ENCODE peak calls at places on chromosomes 3 and 15, in seven cellular contexts. W, K, I, J, C, E and F are unnamed samples. For H3K4me1, the result is how much of the 10 kb centered on the place peaks cover.

GRCh38 chr3:196813903-196814302 is 53.8 kb upstream of the SENP5 start:
- DNase-seq in J (no peak), W (peak), E (no peak), I (no peak), C (no peak), K (peak), F (no peak)

GRCh38 chr15:98815207-98815606 is 166.9 kb downstream of the IGF1R start:
- DNase-seq in W (no peak), K (no peak), E (no peak), J (no peak), I (no peak), C (no peak), F (no peak)

GRCh38 chr3:146895026-146895749 is 290.0 kb upstream of the PLSCR5 start:
- DNase-seq in I (no peak), K (peak), W (peak), E (no peak), J (no peak), C (no peak), F (no peak)

GRCh38 chr3:187062526-187063177 is 76.6 kb downstream of the RPL39L start:
- DNase-seq in E (no peak), C (no peak), K (peak), W (peak), J (no peak), I (no peak), F (no peak)

GRCh38 chr3:41583014-41583413 is 378.9 kb downstream of the ULK4 start:
- DNase-seq in K (no peak), J (no peak), W (no peak), E (no peak), I (no peak), C (no peak), F (no peak)

GRCh38 chr3:13025090-13025489 is 48.1 kb downstream of the IQSEC1 start:
- DNase-seq in K (peak), W (peak), J (peak), C (no peak), I (no peak), E (peak), F (no peak)

GRCh38 chr3:30510596-30510995 is 95.8 kb upstream of the TGFBR2 start:
- DNase-seq in E (no peak), W (peak), J (no peak), K (peak), I (no peak), C (no peak), F (no peak)

GRCh38 chr3:2937578-2937977 is 172.6 kb downstream of the IL5RA start:
- DNase-seq in E (no peak), K (no peak), W (no peak), C (no peak), I (no peak), J (no peak), F (no peak)

GRCh38 chr3:157129782-157130137 is 30.2 kb downstream of the CCNL1 start:
- DNase-seq in C (peak), W (peak), I (peak), J (no peak), K (no peak), E (no peak), F (peak)

GRCh38 chr3:125148016-125148812 is 64.3 kb downstream of the SLC12A8 start:
- DNase-seq in J (no peak), W (no peak), I (no peak), E (no peak), K (no peak), C (no peak), F (no peak)

GRCh38 chr3:176848431-176849214 is 348.7 kb downstream of the TBL1XR1 start:
- DNase-seq in K (peak), W (peak), E (no peak), C (no peak), I (no peak), J (no peak), F (no peak)
- H3K4me1 ChIP-seq in K (under half), W (under half), E (under half), C (under half), I (under half), J (under half), F (under half)

DNA sequence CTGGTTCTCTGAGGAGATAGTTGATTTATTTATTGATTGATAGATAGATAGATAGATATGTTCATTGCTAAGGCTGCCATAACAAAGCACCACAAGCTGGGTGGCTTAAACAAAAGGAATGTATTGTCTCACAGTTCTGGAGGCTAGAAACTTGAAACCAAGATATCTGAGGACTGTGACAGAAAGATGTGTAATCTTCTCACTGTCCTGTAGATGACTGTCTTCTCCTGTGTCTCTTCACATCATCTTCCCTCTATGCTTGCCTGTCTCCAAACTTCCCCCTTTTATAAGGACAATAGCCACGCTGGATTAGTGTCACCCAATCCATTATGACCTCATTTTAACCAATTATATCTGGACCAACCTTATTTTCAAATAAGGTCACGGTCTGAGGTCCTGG is 41.0 kb downstream of the GNB4 start:
- DNase-seq in J (no peak), C (peak), E (no peak), I (no peak), W (peak), K (peak), F (no peak)
- TF ChIP-seq CTCF in J (no peak), C (no peak), E (no peak), I (peak), W (no peak), K (peak), F (no peak)

GRCh38 chr3:169192643-169193042 is 470.9 kb downstream of the MECOM start:
- DNase-seq in I (no peak), C (no peak), W (no peak), K (no peak), J (no peak), E (no peak), F (no peak)
- H3K27ac ChIP-seq in I (no peak), C (no peak), W (no peak), K (no peak), J (no peak), E (no peak), F (no peak)

DNA sequence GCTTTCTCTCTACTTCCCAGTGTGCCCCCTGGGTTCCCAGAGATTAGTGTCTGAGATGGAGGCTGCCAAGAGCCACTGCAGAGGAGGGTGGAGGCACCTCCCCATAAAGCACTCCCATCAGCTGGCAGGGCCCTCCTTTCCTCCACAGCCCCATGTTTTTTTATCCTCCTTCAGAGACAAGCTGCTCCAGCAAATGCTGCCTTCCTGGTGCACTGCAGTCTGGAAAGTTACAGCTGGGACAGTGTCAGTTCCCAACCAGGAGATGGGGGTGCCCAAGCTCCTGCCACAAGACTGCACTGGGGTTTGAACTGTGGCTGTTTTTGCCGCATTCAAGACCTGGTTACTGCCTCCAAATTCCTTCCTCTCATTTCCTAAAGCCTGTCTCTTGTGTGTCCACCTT is 206.1 kb downstream of the CADPS start:
- DNase-seq in I (no peak), E (no peak), W (no peak), J (no peak), K (no peak), C (peak), F (no peak)
- H3K4me1 ChIP-seq in I (under half), E (under half), W (under half), J (under half), K (under half), C (under half), F (under half)

GRCh38 chr3:161423911-161424522 is 52.7 kb upstream of the SPTSSB start:
- DNase-seq in I (no peak), C (peak), J (no peak), W (peak), K (peak), E (peak), F (no peak)
- TF ChIP-seq CTCF in I (peak), C (peak), J (peak), W (peak), K (peak), E (peak), F (peak)

DNA sequence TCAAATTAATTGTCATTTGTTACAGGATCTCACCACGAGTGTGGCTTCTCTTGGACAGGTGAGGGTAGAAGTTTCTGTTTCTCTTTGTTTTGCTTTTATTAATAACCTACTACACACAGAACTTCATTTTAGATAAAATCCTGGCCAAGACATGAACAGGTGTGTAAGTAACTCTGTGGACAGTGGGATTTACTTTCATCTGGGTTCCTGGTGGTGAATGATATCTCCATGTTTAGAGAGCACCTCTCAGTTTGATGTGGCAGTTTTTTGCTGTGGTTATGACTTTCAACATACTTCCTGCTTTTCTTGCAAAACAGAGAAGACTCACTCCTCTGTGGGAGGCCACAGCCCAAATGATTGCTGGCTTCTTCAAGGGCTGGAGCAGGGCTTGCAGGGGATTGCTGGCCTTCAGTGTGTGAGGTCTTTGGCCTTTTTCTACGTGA is 71.1 kb upstream of the XCR1 start:
- DNase-seq in J (peak), I (no peak), E (no peak), W (peak), K (peak), C (no peak), F (peak)
- H3K27ac ChIP-seq in J (peak), I (no peak), E (no peak), W (peak), K (no peak), C (no peak), F (peak)

DNA sequence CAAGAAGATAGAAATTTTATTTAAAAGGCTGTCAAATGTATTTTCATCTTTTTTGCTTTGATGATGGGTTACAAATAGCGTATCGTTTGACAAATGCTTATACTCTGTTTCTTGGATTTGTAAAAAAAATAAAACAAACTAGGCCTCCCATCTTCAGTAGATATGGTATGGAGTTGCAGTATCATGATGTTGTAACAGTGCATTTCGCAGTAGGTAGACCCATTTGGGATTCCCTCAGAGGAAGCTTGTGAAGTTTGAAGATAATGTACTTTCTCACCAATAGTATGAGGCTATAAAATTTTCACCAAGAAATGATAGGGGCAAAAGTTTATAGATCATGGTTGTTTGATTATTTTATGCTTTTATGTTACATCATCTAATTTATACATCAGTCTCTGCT is 10.7 kb downstream of the MBNL1 start:
- DNase-seq in J (no peak), C (no peak), K (no peak), I (no peak), W (no peak), E (no peak), F (no peak)
- H3K4me1 ChIP-seq in J (half or more), C (under half), K (under half), I (under half), W (under half), E (half or more), F (under half)